ENCODE peak calls at places on chromosomes 12 and 14, in six cellular contexts. J is right atrium auricular region, K is cardiac muscle cell, N is Peyer's patch, L is transverse colon, S is heart right ventricle. Y is an unnamed sample.
A peak's percentile ranks its signal among the peaks of the same experiment; 100 is the strongest.

GRCh38 chr12:129394416-129394815 is 509.4 kb downstream of the TMEM132D start:
- DNase-seq in J (no peak), K (no peak), N (no peak), L (no peak), S (no peak), Y (no peak)

GRCh38 chr12:123056053-123056452 is 75.6 kb downstream of the ARL6IP4 start:
- DNase-seq in J (no peak), K (no peak), N (no peak), L (no peak), S (no peak), Y (no peak)

GRCh38 chr14:58739674-58740073 is 101.9 kb downstream of the DACT1 start:
- DNase-seq in J (no peak), K (no peak), N (no peak), L (no peak), S (no peak), Y (no peak)

GRCh38 chr12:108302471-108303311 is 36.4 kb downstream of the CMKLR1 start:
- DNase-seq in J (peak; percentile 92), K (no peak), N (no peak), L (peak; percentile 43), S (peak; percentile 81), Y (peak; percentile 76)

GRCh38 chr14:58607571-58608317 is 30.0 kb upstream of the DACT1 start:
- DNase-seq in J (no peak), K (no peak), N (no peak), L (no peak), S (no peak), Y (no peak)

GRCh38 chr14:58637040-58637390 is 747 bp upstream of the DACT1 start:
- DNase-seq in J (peak; percentile 84), K (peak; percentile 58), N (no peak), L (peak; percentile 62), S (peak; percentile 25), Y (peak; percentile 70)

GRCh38 chr12:3117628-3118027 is 40.4 kb downstream of the TSPAN9 start:
- DNase-seq in J (no peak), K (no peak), N (no peak), L (no peak), S (no peak), Y (no peak)

GRCh38 chr14:50763386-50764007 is 67.5 kb downstream of the NIN start:
- DNase-seq in J (no peak), K (no peak), N (no peak), L (no peak), S (no peak), Y (no peak)

GRCh38 chr12:101959607-101960006 is 82.2 kb downstream of the DRAM1 start:
- DNase-seq in J (no peak), K (no peak), N (no peak), L (no peak), S (no peak), Y (no peak)

GRCh38 chr14:99684356-99684952 is 356 bp downstream of the CYP46A1 start:
- DNase-seq in J (no peak), K (no peak), N (no peak), L (no peak), S (no peak), Y (no peak)

GRCh38 chr14:95023886-95024285 is 133.4 kb downstream of the DICER1 start:
- DNase-seq in J (peak; percentile 56), K (no peak), N (no peak), L (no peak), S (no peak), Y (no peak)

GRCh38 chr12:118746960-118747359 is 234.4 kb upstream of the SRRM4 start:
- DNase-seq in J (no peak), K (no peak), N (no peak), L (no peak), S (no peak), Y (no peak)

GRCh38 chr14:70108419-70108818 is 80.3 kb downstream of the SLC8A3 start:
- DNase-seq in J (no peak), K (no peak), N (no peak), L (no peak), S (no peak), Y (no peak)

GRCh38 chr12:115261691-115262398 is 577.9 kb upstream of the TBX3 start:
- DNase-seq in J (no peak), K (no peak), N (no peak), L (peak; percentile 67), S (no peak), Y (no peak)

GRCh38 chr12:64058541-64059321 is 163.4 kb downstream of the KICS2 start:
- DNase-seq in J (no peak), K (no peak), N (no peak), L (no peak), S (no peak), Y (no peak)

GRCh38 chr12:111180830-111181726 is 187.8 kb downstream of the PHETA1 start:
- DNase-seq in J (peak; percentile 64), K (peak; percentile 40), N (peak; percentile 24), L (peak; percentile 43), S (peak; percentile 71), Y (peak; percentile 73)

GRCh38 chr14:67187826-67188225 is 1.4 kb upstream of the GARIN2 start:
- DNase-seq in J (no peak), K (no peak), N (no peak), L (no peak), S (no peak), Y (no peak)

GRCh38 chr12:24739094-24739779 is 209.7 kb downstream of the BCAT1 start:
- DNase-seq in J (no peak), K (no peak), N (no peak), L (no peak), S (no peak), Y (no peak)

GRCh38 chr12:101931498-101932326 is 54.3 kb downstream of the DRAM1 start:
- DNase-seq in J (no peak), K (no peak), N (no peak), L (no peak), S (no peak), Y (no peak)

GRCh38 chr12:130396667-130397066 is 59.0 kb downstream of the PIWIL1 start:
- DNase-seq in J (no peak), K (no peak), N (no peak), L (no peak), S (no peak), Y (no peak)

GRCh38 chr12:80269953-80270552 is 170.7 kb downstream of the OTOGL start:
- DNase-seq in J (no peak), K (peak; percentile 74), N (no peak), L (no peak), S (no peak), Y (no peak)

GRCh38 chr14:54366726-54367707 is 29.8 kb upstream of the CDKN3 start:
- DNase-seq in J (peak; percentile 36), K (peak; percentile 75), N (no peak), L (peak; percentile 41), S (no peak), Y (no peak)

GRCh38 chr14:99391671-99392070 is 89.0 kb downstream of the SETD3 start:
- DNase-seq in J (no peak), K (no peak), N (no peak), L (no peak), S (no peak), Y (no peak)

GRCh38 chr14:55441286-55441685 is 870 bp upstream of the TBPL2 start:
- DNase-seq in J (no peak), K (no peak), N (no peak), L (no peak), S (no peak), Y (no peak)

DNA sequence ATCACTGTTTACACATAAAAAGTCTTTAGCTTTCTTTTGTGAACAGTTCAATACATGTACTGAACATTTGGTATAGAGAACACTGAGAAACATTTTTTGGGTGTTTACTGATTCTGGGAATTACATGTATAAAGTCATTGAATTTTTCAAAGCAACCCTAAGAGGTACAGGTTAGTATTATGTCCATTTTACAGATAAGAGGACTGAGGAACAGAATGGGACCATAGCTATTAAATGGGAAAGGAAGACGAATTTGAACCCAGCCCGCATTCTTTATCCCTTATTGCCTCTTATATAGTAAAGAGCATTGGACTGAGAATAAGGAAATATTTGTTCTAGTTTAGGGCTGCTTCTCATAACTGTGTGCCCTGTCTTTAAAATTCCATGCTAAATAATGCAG is 889 bp upstream of the KANSL2 start:
- DNase-seq in J (no peak), K (no peak), N (no peak), L (no peak), S (no peak), Y (no peak)
- H3K4me3 ChIP-seq in J (peak overlapping the region; percentile 99), K (peak overlapping the region; percentile 45), N (peak overlapping the region; percentile 98), L (peak overlapping the region; percentile 93), S (peak overlapping the region; percentile 95), Y (peak overlapping the region; percentile 98)

DNA sequence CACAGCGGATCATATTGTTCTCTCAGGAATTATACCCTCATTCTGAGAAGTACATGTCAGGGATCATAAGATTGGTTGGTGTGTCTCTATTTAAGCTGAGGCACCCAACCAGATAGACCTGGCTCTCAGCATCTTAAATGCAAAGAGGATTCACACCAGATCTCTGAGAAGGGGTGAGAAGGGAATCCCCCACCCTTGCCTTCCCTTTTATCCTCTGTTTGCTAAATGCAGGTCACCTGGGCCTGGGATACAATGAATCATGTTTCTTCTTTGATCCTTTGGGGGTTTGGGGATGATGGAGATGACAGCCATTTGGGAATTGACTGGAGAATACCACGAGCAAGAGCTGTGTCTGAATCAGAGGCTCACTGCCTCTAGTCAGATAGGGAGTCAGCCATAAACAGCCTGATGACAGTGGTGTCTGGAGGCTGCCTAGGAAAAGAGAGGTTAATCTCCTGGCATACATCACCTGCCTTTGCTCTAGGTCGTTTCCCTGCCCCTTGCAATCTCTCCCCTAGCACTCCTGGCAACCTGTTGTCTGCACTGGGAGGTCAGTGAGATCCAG is 11.2 kb upstream of the PDE1B start:
- DNase-seq in J (no peak), K (no peak), N (no peak), L (no peak), S (no peak), Y (no peak)
- H3K36me3 ChIP-seq in J (no peaks in the 10 kb centered on the region), K (no peaks in the 10 kb centered on the region), N (no peaks in the 10 kb centered on the region), L (no peaks in the 10 kb centered on the region), S (peaks cover 100% of the 10 kb centered on the region), Y (peaks cover 61% of the 10 kb centered on the region)

GRCh38 chr14:102927878-102928411 is 5.5 kb downstream of the AMN start:
- DNase-seq in J (no peak), K (peak; percentile 40), N (no peak), L (peak; percentile 54), S (no peak), Y (peak; percentile 79)
- H3K4me3 ChIP-seq in J (peak overlapping the region; percentile 53), K (peak overlapping the region; percentile 26), N (peak overlapping the region; percentile 44), L (peak overlapping the region; percentile 54), S (peak overlapping the region; percentile 53), Y (peak overlapping the region; percentile 52)

GRCh38 chr12:46198913-46199312 is 69.9 kb downstream of the SLC38A1 start:
- DNase-seq in J (no peak), K (no peak), N (no peak), L (no peak), S (no peak), Y (no peak)

GRCh38 chr12:46205293-46205692 is 63.5 kb downstream of the SLC38A1 start:
- DNase-seq in J (no peak), K (no peak), N (no peak), L (no peak), S (no peak), Y (no peak)

GRCh38 chr12:46201284-46201789 is 67.5 kb downstream of the SLC38A1 start:
- DNase-seq in J (no peak), K (no peak), N (no peak), L (no peak), S (no peak), Y (no peak)

GRCh38 chr12:46197876-46198275 is 71.0 kb downstream of the SLC38A1 start:
- DNase-seq in J (no peak), K (no peak), N (no peak), L (no peak), S (no peak), Y (no peak)

DNA sequence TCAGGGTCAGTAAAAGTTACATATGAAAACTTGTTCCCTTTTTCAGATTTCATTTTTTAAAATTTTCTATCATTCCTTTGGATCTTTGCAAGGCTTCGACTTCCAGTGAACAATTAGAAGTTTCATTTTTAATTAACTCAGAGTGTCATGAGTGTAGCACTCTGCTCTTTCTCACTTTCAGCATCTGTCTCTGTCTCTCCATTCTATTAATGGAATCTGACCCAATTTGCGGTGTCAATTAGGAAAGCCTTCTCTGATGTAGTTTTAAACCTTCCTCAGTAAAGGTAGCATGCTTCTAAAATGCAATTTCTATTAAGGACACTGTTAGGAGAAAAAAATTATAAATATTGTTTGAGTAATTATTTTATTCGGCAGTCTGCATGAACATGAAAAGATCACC is 68.3 kb downstream of the SLC38A1 start:
- DNase-seq in J (no peak), K (no peak), N (no peak), L (no peak), S (no peak), Y (no peak)
- H3K36me3 ChIP-seq in J (peaks cover 58% of the 10 kb centered on the region), K (peaks cover 66% of the 10 kb centered on the region), N (peaks cover 79% of the 10 kb centered on the region), L (peaks cover 2% of the 10 kb centered on the region), S (peaks cover 82% of the 10 kb centered on the region), Y (peaks cover 71% of the 10 kb centered on the region)

Y was measured in upper lobe of right lung.